ENCODE peak calls at places on chromosome 2, in four cellular contexts. D, J, U and C are unnamed samples.

GRCh38 chr2:183260527-183260926 is 136.3 kb downstream of the NUP35 start:
- DNase-seq in D (no peak), J (no peak), U (no peak), C (no peak)

GRCh38 chr2:172996387-172996961 is 79.2 kb upstream of the MAP3K20 start:
- DNase-seq in U (no peak), D (no peak), J (no peak), C (no peak)

GRCh38 chr2:109209412-109209811 is 80.4 kb downstream of the SH3RF3 start:
- DNase-seq in D (no peak), J (no peak), U (no peak), C (peak; percentile 13)

GRCh38 chr2:175575346-175576258 is 394.1 kb upstream of the ATP5MC3 start:
- DNase-seq in U (no peak), J (no peak), D (peak; percentile 62), C (no peak)

GRCh38 chr2:226325541-226325940 is 474.1 kb downstream of the IRS1 start:
- DNase-seq in J (no peak), U (no peak), D (no peak), C (no peak)

GRCh38 chr2:63048367-63049171 is 2.1 kb upstream of the OTX1 start:
- DNase-seq in U (no peak), D (no peak), J (peak; percentile 63), C (no peak)

GRCh38 chr2:110101280-110101844 is 14.3 kb downstream of the MALL start:
- DNase-seq in J (peak; percentile 84), U (peak; percentile 3), D (no peak), C (peak; percentile 68)

GRCh38 chr2:239275037-239275685 is 125.7 kb downstream of the HDAC4 start:
- DNase-seq in U (peak; percentile 87), J (peak; percentile 90), D (no peak), C (peak; percentile 82)

GRCh38 chr2:240561325-240561971 is 1.3 kb downstream of the DUSP28 start:
- DNase-seq in D (peak; percentile 45), J (no peak), U (no peak), C (no peak)

GRCh38 chr2:31216734-31217133 is 581 bp downstream of the CAPN14 start:
- DNase-seq in D (peak; percentile 36), U (peak; percentile 10), J (no peak), C (no peak)

GRCh38 chr2:1742680-1743395 is 1.5 kb downstream of the PXDN start:
- DNase-seq in D (no peak), J (peak; percentile 89), U (no peak), C (peak; percentile 58)

GRCh38 chr2:48279347-48279746 is 250.6 kb upstream of the STON1 start:
- DNase-seq in U (peak; percentile 32), J (peak; percentile 11), D (no peak), C (no peak)

GRCh38 chr2:188573453-188573852 is 281.8 kb downstream of the GULP1 start:
- DNase-seq in D (no peak), J (no peak), U (no peak), C (peak; percentile 6)

GRCh38 chr2:64610456-64610855 is 43.3 kb downstream of the SERTAD2 start:
- DNase-seq in D (no peak), U (no peak), J (no peak), C (no peak)

GRCh38 chr2:70173520-70173919 is 17.3 kb downstream of the C2orf42 start:
- DNase-seq in D (no peak), J (no peak), U (no peak), C (no peak)

GRCh38 chr2:2881507-2881906 is 496.1 kb downstream of the EIPR1 start:
- DNase-seq in U (no peak), J (no peak), D (no peak), C (no peak)

GRCh38 chr2:27164960-27165763 is 16.4 kb downstream of the TCF23 start:
- DNase-seq in D (peak; percentile 57), U (no peak), J (no peak), C (no peak)

GRCh38 chr2:27156739-27157475 is 8.1 kb downstream of the TCF23 start:
- DNase-seq in D (no peak), J (no peak), U (no peak), C (no peak)

GRCh38 chr2:27158468-27158867 is 9.7 kb downstream of the TCF23 start:
- DNase-seq in U (no peak), J (no peak), D (no peak), C (no peak)

GRCh38 chr2:27159271-27159670 is 10.5 kb downstream of the TCF23 start:
- DNase-seq in D (no peak), J (no peak), U (no peak), C (no peak)

GRCh38 chr2:27162151-27163121 is 13.6 kb downstream of the TCF23 start:
- DNase-seq in J (no peak), U (peak; percentile 33), D (no peak), C (peak; percentile 21)
- TF ChIP-seq CHD2 in J (no peak), U (no peak), D (no peak), C (no peak)

DNA sequence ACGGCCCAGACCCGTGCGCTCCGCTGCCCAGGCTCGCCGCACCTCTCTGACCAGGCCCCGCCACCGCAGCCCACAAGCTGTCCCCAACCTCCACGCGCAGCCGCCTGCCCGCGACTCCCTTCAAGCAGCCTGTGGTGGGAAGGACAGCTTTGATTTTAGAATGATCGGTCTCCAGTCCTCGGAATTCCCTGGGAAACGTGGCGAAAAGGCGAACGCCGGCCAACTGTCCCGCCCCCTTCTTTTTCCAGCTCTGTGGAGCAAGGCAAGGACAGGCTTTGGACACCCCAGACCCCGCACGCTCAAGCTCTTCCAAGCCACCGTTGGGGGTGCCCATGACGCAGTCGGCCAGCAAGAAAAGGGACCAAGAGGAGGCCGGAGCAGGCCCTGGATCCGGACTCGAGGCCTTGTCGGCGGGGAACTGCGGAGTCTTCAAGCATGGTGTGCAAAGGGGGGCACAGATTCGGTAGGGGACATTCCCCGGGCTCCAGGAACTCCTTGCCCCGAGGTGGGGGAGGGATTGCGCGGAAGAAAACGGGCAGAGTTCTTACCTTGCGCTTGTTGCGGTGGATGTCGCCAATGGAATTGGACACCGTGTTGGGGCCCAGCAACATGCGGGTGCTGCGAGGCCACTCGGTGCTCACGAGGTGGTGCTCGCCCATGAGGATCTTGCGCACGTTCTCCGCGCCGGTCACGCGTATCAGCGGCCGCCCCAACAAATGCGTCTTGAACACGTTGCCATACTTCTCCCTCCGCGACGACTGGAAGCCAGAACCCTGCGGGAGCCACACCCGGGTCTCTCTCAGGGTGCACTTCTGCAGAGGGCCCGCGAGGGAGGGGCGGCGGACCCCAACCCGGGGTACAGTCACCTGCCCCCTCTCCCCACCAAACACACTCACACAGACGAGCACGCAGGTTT is 4.0 kb downstream of the CYP26B1 start:
- DNase-seq in U (no peak), D (no peak), J (peak; percentile 57), C (no peak)
- H3K4me1 ChIP-seq in U (peaks cover 21% of the 10 kb centered on the region), D (no peaks in the 10 kb centered on the region), J (no peaks in the 10 kb centered on the region), C (peaks cover 48% of the 10 kb centered on the region)

GRCh38 chr2:213162515-213163118 is 11.2 kb upstream of the IKZF2 start:
- DNase-seq in D (no peak), J (no peak), U (no peak), C (no peak)
- TF ChIP-seq RCOR1 in D (no peak), J (no peak), U (no peak), C (no peak)

DNA sequence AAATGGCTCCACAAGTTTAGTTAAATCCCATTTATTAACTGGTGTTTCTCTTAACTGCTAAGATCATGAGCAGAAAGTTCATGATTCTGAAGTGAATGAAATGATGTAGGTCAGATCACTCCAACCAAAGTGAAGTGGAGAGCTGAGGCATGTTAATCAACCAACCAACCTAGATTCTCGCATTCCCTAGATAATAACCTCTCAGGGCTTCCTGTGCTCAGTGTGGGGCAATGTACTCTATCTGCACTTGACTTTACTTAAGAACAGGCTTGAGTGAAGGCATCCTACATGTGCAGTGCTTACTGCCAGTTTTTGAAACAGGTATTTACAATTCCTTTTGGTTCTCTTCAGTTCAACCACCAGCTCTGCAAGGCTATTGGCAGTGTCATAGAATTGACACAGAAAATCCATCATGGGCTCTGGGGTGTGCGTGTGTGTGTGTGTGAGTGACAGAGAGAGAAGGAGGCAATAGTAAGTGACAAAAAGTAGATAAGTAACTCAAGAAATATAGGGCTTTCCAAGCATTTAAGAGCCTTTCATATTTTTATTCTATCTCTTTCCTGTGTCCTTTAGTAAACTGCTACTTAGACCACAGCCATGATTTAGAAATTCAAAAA is 28.7 kb downstream of the DOCK10 start:
- DNase-seq in U (no peak), D (no peak), J (no peak), C (peak; percentile 22)
- TF ChIP-seq CHD2 in U (no peak), D (no peak), J (no peak), C (no peak)

DNA sequence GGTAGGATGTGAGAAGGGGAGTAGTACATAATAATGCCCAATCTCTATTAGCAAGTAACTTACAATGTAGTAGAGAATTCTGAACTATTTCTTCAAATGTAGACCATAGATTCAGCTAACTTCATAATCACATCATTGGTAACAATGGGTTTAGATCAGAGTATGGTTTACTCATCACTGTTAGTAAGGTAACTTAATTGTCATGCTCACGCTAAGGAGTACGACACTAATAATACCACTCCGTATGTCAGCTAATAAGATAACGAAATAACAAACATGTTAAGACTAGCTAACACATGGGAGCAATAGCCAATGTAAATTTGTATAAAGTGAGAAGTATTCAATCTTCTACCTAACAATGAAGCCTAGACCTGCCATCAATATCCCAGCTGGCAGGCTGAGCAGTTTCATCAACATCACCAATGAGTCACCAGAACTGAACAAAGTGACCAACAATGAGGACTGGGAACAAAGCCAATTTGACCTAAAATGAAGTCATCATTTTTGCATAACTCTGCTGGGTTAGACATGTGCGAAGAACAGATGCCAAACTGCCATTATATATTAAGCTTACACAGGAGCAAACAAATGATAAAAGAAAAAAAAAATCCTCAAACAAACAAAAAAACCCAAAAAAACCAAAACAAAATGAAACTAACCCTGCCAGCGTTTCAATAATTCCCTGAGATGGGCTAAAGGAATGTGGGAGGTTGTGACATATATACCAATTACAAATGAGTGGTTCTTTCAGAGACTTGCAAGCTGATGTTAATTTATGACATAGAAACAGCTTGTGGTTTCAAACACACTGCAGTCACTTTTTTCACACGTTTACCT is 56.6 kb upstream of the CCDC141 start:
- DNase-seq in J (peak; percentile 3), D (peak; percentile 56), U (peak; percentile 44), C (peak; percentile 84)
- H3K4me1 ChIP-seq in J (peaks cover 18% of the 10 kb centered on the region), D (peaks cover 14% of the 10 kb centered on the region), U (no peaks in the 10 kb centered on the region), C (peaks cover 47% of the 10 kb centered on the region)